ENCODE peak calls at places on chromosomes 12 and 14, in nine cellular contexts. One of them, this sample, is unnamed.
A peak's percentile ranks its signal among the peaks of the same experiment; 100 is the strongest.

GRCh38 chr14:23568600-23569310 is 1.2 kb upstream of the AP1G2 start:
- DNase-seq in astrocyte of the cerebellum: no peak
- DNase-seq in AG20443: no peak
- DNase-seq in NCI-H1436: peak; percentile 18
- DNase-seq in NCI-H774: no peak
- DNase-seq in HS-27A: no peak
- DNase-seq in NCI-H460: no peak
- DNase-seq in NCI-H1092 treated with DMSO at 0.1 percent for 48 hours: no peak
- DNase-seq in neural crest cell: no peak
- DNase-seq in this sample: peak; percentile 85

GRCh38 chr12:67155863-67156262 is 113.3 kb upstream of the CAND1 start:
- DNase-seq in astrocyte of the cerebellum: no peak
- DNase-seq in AG20443: no peak
- DNase-seq in NCI-H1436: no peak
- DNase-seq in NCI-H774: no peak
- DNase-seq in HS-27A: peak; percentile 3
- DNase-seq in NCI-H460: no peak
- DNase-seq in NCI-H1092 treated with DMSO at 0.1 percent for 48 hours: no peak
- DNase-seq in neural crest cell: no peak
- DNase-seq in this sample: no peak

GRCh38 chr14:87745507-87746118 is 247.4 kb downstream of the GALC start:
- DNase-seq in astrocyte of the cerebellum: peak; percentile 2
- DNase-seq in AG20443: peak; percentile 66
- DNase-seq in NCI-H1436: peak; percentile 38
- DNase-seq in NCI-H774: no peak
- DNase-seq in HS-27A: no peak
- DNase-seq in NCI-H460: peak; percentile 44
- DNase-seq in NCI-H1092 treated with DMSO at 0.1 percent for 48 hours: no peak
- DNase-seq in neural crest cell: peak; percentile 25
- DNase-seq in this sample: peak; percentile 85

GRCh38 chr12:89082354-89082753 is 269.9 kb downstream of the DUSP6 start:
- DNase-seq in astrocyte of the cerebellum: no peak
- DNase-seq in AG20443: no peak
- DNase-seq in NCI-H1436: no peak
- DNase-seq in NCI-H774: no peak
- DNase-seq in HS-27A: no peak
- DNase-seq in NCI-H460: no peak
- DNase-seq in NCI-H1092 treated with DMSO at 0.1 percent for 48 hours: no peak
- DNase-seq in neural crest cell: no peak
- DNase-seq in this sample: no peak

GRCh38 chr14:91387996-91388395 is 29.6 kb downstream of the CCDC88C start:
- DNase-seq in astrocyte of the cerebellum: no peak
- DNase-seq in AG20443: no peak
- DNase-seq in NCI-H1436: no peak
- DNase-seq in NCI-H774: no peak
- DNase-seq in HS-27A: no peak
- DNase-seq in NCI-H460: no peak
- DNase-seq in NCI-H1092 treated with DMSO at 0.1 percent for 48 hours: no peak
- DNase-seq in neural crest cell: no peak
- DNase-seq in this sample: no peak

GRCh38 chr12:51450816-51451215 is 26.2 kb downstream of the SLC4A8 start:
- DNase-seq in astrocyte of the cerebellum: no peak
- DNase-seq in AG20443: no peak
- DNase-seq in NCI-H1436: no peak
- DNase-seq in NCI-H774: no peak
- DNase-seq in HS-27A: no peak
- DNase-seq in NCI-H460: no peak
- DNase-seq in NCI-H1092 treated with DMSO at 0.1 percent for 48 hours: no peak
- DNase-seq in neural crest cell: no peak
- DNase-seq in this sample: peak; percentile 65

GRCh38 chr12:121446760-121447159 is 46.8 kb downstream of the RNF34 start:
- DNase-seq in astrocyte of the cerebellum: no peak
- DNase-seq in AG20443: no peak
- DNase-seq in NCI-H1436: no peak
- DNase-seq in NCI-H774: no peak
- DNase-seq in HS-27A: no peak
- DNase-seq in NCI-H460: no peak
- DNase-seq in NCI-H1092 treated with DMSO at 0.1 percent for 48 hours: no peak
- DNase-seq in neural crest cell: no peak
- DNase-seq in this sample: no peak

GRCh38 chr12:132356686-132357622 is 27.6 kb upstream of the GALNT9 start:
- DNase-seq in astrocyte of the cerebellum: no peak
- DNase-seq in AG20443: peak; percentile 93
- DNase-seq in NCI-H1436: no peak
- DNase-seq in NCI-H774: no peak
- DNase-seq in HS-27A: no peak
- DNase-seq in NCI-H460: peak; percentile 5
- DNase-seq in NCI-H1092 treated with DMSO at 0.1 percent for 48 hours: no peak
- DNase-seq in neural crest cell: no peak
- DNase-seq in this sample: peak; percentile 92

GRCh38 chr14:89167705-89168104 is 249.3 kb downstream of the FOXN3 start:
- DNase-seq in astrocyte of the cerebellum: no peak
- DNase-seq in AG20443: no peak
- DNase-seq in NCI-H1436: no peak
- DNase-seq in NCI-H774: no peak
- DNase-seq in HS-27A: no peak
- DNase-seq in NCI-H460: no peak
- DNase-seq in NCI-H1092 treated with DMSO at 0.1 percent for 48 hours: no peak
- DNase-seq in neural crest cell: no peak
- DNase-seq in this sample: no peak

GRCh38 chr14:32020882-32021281 is 56.2 kb upstream of the ARHGAP5 start:
- DNase-seq in astrocyte of the cerebellum: no peak
- DNase-seq in AG20443: no peak
- DNase-seq in NCI-H1436: no peak
- DNase-seq in NCI-H774: no peak
- DNase-seq in HS-27A: no peak
- DNase-seq in NCI-H460: no peak
- DNase-seq in NCI-H1092 treated with DMSO at 0.1 percent for 48 hours: no peak
- DNase-seq in neural crest cell: no peak
- DNase-seq in this sample: no peak

GRCh38 chr14:104510216-104510615 is 69.3 kb upstream of the C14orf180 start:
- DNase-seq in astrocyte of the cerebellum: no peak
- DNase-seq in AG20443: no peak
- DNase-seq in NCI-H1436: no peak
- DNase-seq in NCI-H774: no peak
- DNase-seq in HS-27A: no peak
- DNase-seq in NCI-H460: no peak
- DNase-seq in NCI-H1092 treated with DMSO at 0.1 percent for 48 hours: no peak
- DNase-seq in neural crest cell: no peak
- DNase-seq in this sample: no peak

GRCh38 chr12:31232361-31232965 is 93.5 kb downstream of the SINHCAF start:
- DNase-seq in astrocyte of the cerebellum: no peak
- DNase-seq in AG20443: no peak
- DNase-seq in NCI-H1436: no peak
- DNase-seq in NCI-H774: no peak
- DNase-seq in HS-27A: no peak
- DNase-seq in NCI-H460: no peak
- DNase-seq in NCI-H1092 treated with DMSO at 0.1 percent for 48 hours: no peak
- DNase-seq in neural crest cell: no peak
- DNase-seq in this sample: no peak

GRCh38 chr12:127716181-127716580 is 550.8 kb upstream of the TMEM132C start:
- DNase-seq in astrocyte of the cerebellum: no peak
- DNase-seq in AG20443: no peak
- DNase-seq in NCI-H1436: no peak
- DNase-seq in NCI-H774: no peak
- DNase-seq in HS-27A: no peak
- DNase-seq in NCI-H460: no peak
- DNase-seq in NCI-H1092 treated with DMSO at 0.1 percent for 48 hours: no peak
- DNase-seq in neural crest cell: no peak
- DNase-seq in this sample: no peak

GRCh38 chr12:92021665-92022033 is 124.0 kb downstream of the BTG1 start:
- DNase-seq in astrocyte of the cerebellum: no peak
- DNase-seq in AG20443: no peak
- DNase-seq in NCI-H1436: no peak
- DNase-seq in NCI-H774: no peak
- DNase-seq in HS-27A: no peak
- DNase-seq in NCI-H460: no peak
- DNase-seq in NCI-H1092 treated with DMSO at 0.1 percent for 48 hours: no peak
- DNase-seq in neural crest cell: peak; percentile 35
- DNase-seq in this sample: peak; percentile 85

GRCh38 chr14:105384041-105384557 is 14.2 kb upstream of the TEX22 start:
- DNase-seq in astrocyte of the cerebellum: no peak
- DNase-seq in AG20443: no peak
- DNase-seq in NCI-H1436: no peak
- DNase-seq in NCI-H774: no peak
- DNase-seq in HS-27A: no peak
- DNase-seq in NCI-H460: no peak
- DNase-seq in NCI-H1092 treated with DMSO at 0.1 percent for 48 hours: no peak
- DNase-seq in neural crest cell: no peak
- DNase-seq in this sample: no peak

GRCh38 chr12:76685246-76685678 is 78.7 kb upstream of the ZDHHC17 start:
- DNase-seq in astrocyte of the cerebellum: peak; percentile 44
- DNase-seq in AG20443: peak; percentile 27
- DNase-seq in NCI-H1436: no peak
- DNase-seq in NCI-H774: peak; percentile 23
- DNase-seq in HS-27A: no peak
- DNase-seq in NCI-H460: no peak
- DNase-seq in NCI-H1092 treated with DMSO at 0.1 percent for 48 hours: peak; percentile 60
- DNase-seq in neural crest cell: no peak
- DNase-seq in this sample: peak; percentile 87

GRCh38 chr12:57896437-57897201 is 44.7 kb upstream of the ATP23 start:
- DNase-seq in astrocyte of the cerebellum: no peak
- DNase-seq in AG20443: peak; percentile 79
- DNase-seq in NCI-H1436: peak; percentile 27
- DNase-seq in NCI-H774: peak; percentile 66
- DNase-seq in HS-27A: no peak
- DNase-seq in NCI-H460: peak; percentile 32
- DNase-seq in NCI-H1092 treated with DMSO at 0.1 percent for 48 hours: peak; percentile 75
- DNase-seq in neural crest cell: peak; percentile 49
- DNase-seq in this sample: peak; percentile 92

GRCh38 chr14:44404599-44405349 is 102.3 kb downstream of the FSCB start:
- DNase-seq in astrocyte of the cerebellum: no peak
- DNase-seq in AG20443: no peak
- DNase-seq in NCI-H1436: no peak
- DNase-seq in NCI-H774: no peak
- DNase-seq in HS-27A: no peak
- DNase-seq in NCI-H460: no peak
- DNase-seq in NCI-H1092 treated with DMSO at 0.1 percent for 48 hours: no peak
- DNase-seq in neural crest cell: no peak
- DNase-seq in this sample: no peak

GRCh38 chr12:123119808-123120207 is 31.1 kb downstream of the PITPNM2 start:
- DNase-seq in astrocyte of the cerebellum: no peak
- DNase-seq in AG20443: no peak
- DNase-seq in NCI-H1436: no peak
- DNase-seq in NCI-H774: no peak
- DNase-seq in HS-27A: no peak
- DNase-seq in NCI-H460: no peak
- DNase-seq in NCI-H1092 treated with DMSO at 0.1 percent for 48 hours: no peak
- DNase-seq in neural crest cell: no peak
- DNase-seq in this sample: peak; percentile 36

GRCh38 chr12:4379410-4379809 is at the start of gene FGF23:
- DNase-seq in astrocyte of the cerebellum: no peak
- DNase-seq in AG20443: peak; percentile 44
- DNase-seq in NCI-H1436: peak; percentile 10
- DNase-seq in NCI-H774: no peak
- DNase-seq in HS-27A: no peak
- DNase-seq in NCI-H460: no peak
- DNase-seq in NCI-H1092 treated with DMSO at 0.1 percent for 48 hours: no peak
- DNase-seq in neural crest cell: peak; percentile 33
- DNase-seq in this sample: peak; percentile 96

GRCh38 chr12:76031081-76031413 is 529 bp downstream of the PHLDA1 start:
- DNase-seq in astrocyte of the cerebellum: no peak
- DNase-seq in AG20443: no peak
- DNase-seq in NCI-H1436: no peak
- DNase-seq in NCI-H774: no peak
- DNase-seq in HS-27A: no peak
- DNase-seq in NCI-H460: no peak
- DNase-seq in NCI-H1092 treated with DMSO at 0.1 percent for 48 hours: peak; percentile 55
- DNase-seq in neural crest cell: no peak
- DNase-seq in this sample: no peak

GRCh38 chr12:546265-546919 is 86.7 kb downstream of the B4GALNT3 start:
- DNase-seq in astrocyte of the cerebellum: no peak
- DNase-seq in AG20443: no peak
- DNase-seq in NCI-H1436: no peak
- DNase-seq in NCI-H774: no peak
- DNase-seq in HS-27A: no peak
- DNase-seq in NCI-H460: no peak
- DNase-seq in NCI-H1092 treated with DMSO at 0.1 percent for 48 hours: no peak
- DNase-seq in neural crest cell: no peak
- DNase-seq in this sample: no peak